ENCODE peak calls at places on chromosomes 6 and 20, in five cellular contexts. One of them, this sample, is unnamed. For H3K4me1 and H3K79me2, the result is how much of the 10 kb centered on the place peaks cover.

GRCh38 chr6:52975580-52975979 is 19.5 kb downstream of the GSTA4 start:
- DNase-seq in GM23248: peak
- DNase-seq in endothelial cell of umbilical vein: no peak
- DNase-seq in HepG2: no peak
- DNase-seq in H1: no peak
- DNase-seq in this sample: no peak

GRCh38 chr20:19713851-19714716 is 44.0 kb upstream of the RIN2 start:
- DNase-seq in HepG2: no peak
- DNase-seq in GM23248: no peak
- DNase-seq in H1: no peak
- DNase-seq in endothelial cell of umbilical vein: no peak
- DNase-seq in this sample: no peak

GRCh38 chr20:58094698-58095097 is 133.8 kb downstream of the ANKRD60 start:
- DNase-seq in H1: no peak
- DNase-seq in endothelial cell of umbilical vein: no peak
- DNase-seq in GM23248: no peak
- DNase-seq in HepG2: no peak
- DNase-seq in this sample: no peak

GRCh38 chr6:131062245-131063027 is 609 bp downstream of the EPB41L2 start:
- DNase-seq in H1: no peak
- DNase-seq in HepG2: no peak
- DNase-seq in GM23248: peak
- DNase-seq in endothelial cell of umbilical vein: peak
- DNase-seq in this sample: no peak

GRCh38 chr20:51581571-51581970 is 39.1 kb upstream of the NFATC2 start:
- DNase-seq in HepG2: no peak
- DNase-seq in endothelial cell of umbilical vein: no peak
- DNase-seq in H1: no peak
- DNase-seq in GM23248: no peak
- DNase-seq in this sample: no peak

GRCh38 chr6:157227202-157228166 is 95.8 kb downstream of the TMEM242 start:
- DNase-seq in HepG2: no peak
- DNase-seq in GM23248: peak
- DNase-seq in endothelial cell of umbilical vein: peak
- DNase-seq in H1: no peak
- DNase-seq in this sample: peak

GRCh38 chr6:24775520-24776058 is 852 bp downstream of the GMNN start:
- DNase-seq in HepG2: peak
- DNase-seq in H1: no peak
- DNase-seq in GM23248: peak
- DNase-seq in endothelial cell of umbilical vein: no peak
- DNase-seq in this sample: peak

GRCh38 chr6:150841697-150842096 is 23.8 kb upstream of the MTHFD1L start:
- DNase-seq in endothelial cell of umbilical vein: no peak
- DNase-seq in HepG2: no peak
- DNase-seq in H1: no peak
- DNase-seq in GM23248: peak
- DNase-seq in this sample: no peak

GRCh38 chr6:117444600-117444999 is 18.9 kb upstream of the ROS1 start:
- DNase-seq in HepG2: no peak
- DNase-seq in H1: no peak
- DNase-seq in GM23248: peak
- DNase-seq in endothelial cell of umbilical vein: no peak
- DNase-seq in this sample: no peak

GRCh38 chr20:51322164-51322707 is 220.3 kb downstream of the NFATC2 start:
- DNase-seq in H1: no peak
- DNase-seq in GM23248: no peak
- DNase-seq in HepG2: no peak
- DNase-seq in endothelial cell of umbilical vein: no peak
- DNase-seq in this sample: no peak

GRCh38 chr6:135675862-135676261 is 175.6 kb upstream of the PDE7B start:
- DNase-seq in HepG2: peak
- DNase-seq in H1: no peak
- DNase-seq in GM23248: peak
- DNase-seq in endothelial cell of umbilical vein: peak
- DNase-seq in this sample: peak

GRCh38 chr20:3172126-3172932 is 1.0 kb downstream of the LZTS3 start:
- DNase-seq in H1: no peak
- DNase-seq in endothelial cell of umbilical vein: no peak
- DNase-seq in HepG2: no peak
- DNase-seq in GM23248: no peak
- DNase-seq in this sample: no peak

GRCh38 chr20:39775110-39775509 is 813.0 kb downstream of the DHX35 start:
- DNase-seq in HepG2: no peak
- DNase-seq in H1: no peak
- DNase-seq in endothelial cell of umbilical vein: peak
- DNase-seq in GM23248: peak
- DNase-seq in this sample: no peak

GRCh38 chr20:10434467-10434831 is 427 bp upstream of the MKKS start:
- DNase-seq in GM23248: peak
- DNase-seq in HepG2: peak
- DNase-seq in endothelial cell of umbilical vein: peak
- DNase-seq in H1: peak
- DNase-seq in this sample: peak
- H3K4me1 ChIP-seq in GM23248: under half
- H3K4me1 ChIP-seq in HepG2: half or more
- H3K4me1 ChIP-seq in endothelial cell of umbilical vein: under half
- H3K4me1 ChIP-seq in H1: under half
- H3K4me1 ChIP-seq in this sample: under half

GRCh38 chr6:33080127-33081089 is 4.6 kb downstream of the HLA-DPB1 start:
- DNase-seq in endothelial cell of umbilical vein: peak
- DNase-seq in HepG2: no peak
- DNase-seq in GM23248: peak
- DNase-seq in H1: peak
- DNase-seq in this sample: no peak
- TF ChIP-seq EZH2 in endothelial cell of umbilical vein: peak
- TF ChIP-seq EZH2 in HepG2: no peak
- TF ChIP-seq EZH2 in GM23248: no peak
- TF ChIP-seq EZH2 in H1: no peak
- TF ChIP-seq EZH2 in this sample: no peak

GRCh38 chr6:20198156-20198555 is 14.1 kb downstream of the MBOAT1 start:
- DNase-seq in HepG2: no peak
- DNase-seq in GM23248: no peak
- DNase-seq in endothelial cell of umbilical vein: no peak
- DNase-seq in H1: no peak
- DNase-seq in this sample: no peak
- H3K79me2 ChIP-seq in HepG2: under half
- H3K79me2 ChIP-seq in GM23248: under half
- H3K79me2 ChIP-seq in endothelial cell of umbilical vein: under half
- H3K79me2 ChIP-seq in H1: under half
- H3K79me2 ChIP-seq in this sample: under half

DNA sequence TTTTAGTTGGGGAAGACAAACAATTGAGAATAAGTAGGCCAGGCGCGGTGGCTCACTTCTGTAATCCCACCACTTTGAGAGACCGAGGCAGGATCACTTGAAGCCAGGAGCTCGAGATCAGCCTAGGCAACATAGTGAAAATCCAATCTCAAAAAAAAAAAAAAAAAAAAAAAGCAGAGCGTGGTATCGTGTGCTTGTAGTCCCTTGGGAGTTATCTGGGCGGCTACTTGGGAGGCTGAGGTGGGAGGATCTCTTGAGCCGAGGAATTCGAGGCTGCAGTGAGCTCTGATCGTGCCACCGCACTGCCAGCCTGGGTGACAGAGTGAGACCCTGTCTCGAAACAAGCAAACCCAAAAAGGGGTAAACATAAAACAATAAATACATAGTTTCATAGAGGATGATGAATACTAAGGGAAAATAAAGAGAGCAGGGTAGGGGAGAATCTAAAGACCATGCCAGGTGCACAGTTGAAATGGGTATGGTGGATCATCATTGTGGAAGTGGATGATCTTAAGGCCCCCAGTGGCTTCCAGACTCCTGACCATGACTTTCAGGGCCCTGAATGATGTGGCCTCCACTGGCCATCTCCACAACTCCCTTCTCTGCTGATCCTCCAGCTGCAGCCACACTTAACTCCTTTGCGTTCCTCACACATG is 947 bp downstream of the POFUT1 start:
- DNase-seq in H1: no peak
- DNase-seq in GM23248: peak
- DNase-seq in endothelial cell of umbilical vein: no peak
- DNase-seq in HepG2: no peak
- DNase-seq in this sample: no peak
- H3K4me1 ChIP-seq in H1: under half
- H3K4me1 ChIP-seq in GM23248: under half
- H3K4me1 ChIP-seq in endothelial cell of umbilical vein: under half
- H3K4me1 ChIP-seq in HepG2: half or more
- H3K4me1 ChIP-seq in this sample: under half

DNA sequence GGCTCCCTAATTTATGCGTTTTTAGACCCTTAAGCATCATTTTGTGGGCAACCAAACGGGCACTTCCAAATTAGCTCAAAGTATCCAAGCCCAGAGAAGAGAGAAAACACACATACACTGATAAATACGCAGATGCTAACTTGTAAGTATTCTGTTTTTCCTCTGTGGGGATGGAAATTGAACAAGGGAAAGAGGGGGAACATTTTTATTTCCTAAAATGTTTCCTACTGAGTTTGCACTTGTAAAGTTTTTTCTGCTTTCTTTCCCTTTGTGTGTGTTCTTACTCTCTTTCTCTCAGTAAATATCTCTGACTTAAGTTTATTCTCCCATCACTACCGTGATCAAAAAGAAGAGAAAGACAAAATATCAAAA is 769 bp upstream of the NKX2-4 start:
- DNase-seq in endothelial cell of umbilical vein: peak
- DNase-seq in H1: no peak
- DNase-seq in HepG2: no peak
- DNase-seq in GM23248: no peak
- DNase-seq in this sample: no peak
- TF ChIP-seq EZH2 in endothelial cell of umbilical vein: no peak
- TF ChIP-seq EZH2 in H1: peak
- TF ChIP-seq EZH2 in HepG2: no peak
- TF ChIP-seq EZH2 in GM23248: peak
- TF ChIP-seq EZH2 in this sample: no peak